ENCODE peak calls at places on chromosomes 11 and 22, in nine cellular contexts. Z is myocyte; V is Right ventricle myocardium superior; W is stimulated activated CD4-positive, alpha-beta T cell treated with anti-CD3 and anti-CD28 coated beads, Interleukin-2, amount 100 ng/mL, for 48 hours; T is hepatic stellate cell; Y is AML-193; I is stimulated activated CD8-positive, alpha-beta memory T cell treated with anti-CD3 and anti-CD28 coated beads, Interleukin-4, amount 100 ng/mL, for 4 hours; X is sciatic nerve; M is iris pigment epithelial cell. U is an unnamed sample.

GRCh38 chr11:121572581-121573059 is 119.9 kb upstream of the SORL1-AS1 start:
- DNase-seq in I (no peak), Y (no peak), T (no peak), Z (peak), V (no peak), X (no peak), M (no peak), W (no peak), U (no peak)

GRCh38 chr11:12091957-12092558 is 18.3 kb upstream of the MICAL2 start:
- DNase-seq in W (no peak), M (no peak), X (no peak), I (no peak), T (no peak), V (no peak), Y (no peak), Z (peak), U (no peak)

GRCh38 chr11:8065031-8065430 is 16.0 kb upstream of the TUB start:
- DNase-seq in T (no peak), I (no peak), Z (no peak), Y (no peak), X (no peak), V (no peak), W (no peak), M (no peak), U (no peak)

GRCh38 chr22:42990131-42990838 is 24.7 kb downstream of the PACSIN2 start:
- DNase-seq in T (peak), Y (no peak), I (no peak), W (no peak), M (peak), Z (peak), V (no peak), X (peak), U (peak)

GRCh38 chr22:41838842-41839618 is 6.1 kb downstream of the SREBF2 start:
- DNase-seq in T (no peak), V (no peak), I (no peak), Z (no peak), X (no peak), Y (no peak), M (no peak), W (no peak), U (no peak)

GRCh38 chr11:63871962-63872832 is 33.3 kb downstream of the MARK2 start:
- DNase-seq in I (no peak), X (peak), V (peak), T (peak), M (peak), W (no peak), Y (peak), Z (peak), U (peak)

GRCh38 chr11:126963603-126964353 is 36.8 kb downstream of the KIRREL3 start:
- DNase-seq in X (no peak), Y (no peak), T (no peak), Z (peak), M (no peak), I (no peak), W (no peak), V (no peak), U (peak)

GRCh38 chr11:125952973-125953372 is 7.1 kb downstream of the VSIG10L2 start:
- DNase-seq in X (peak), V (peak), I (no peak), M (no peak), W (no peak), Z (no peak), T (no peak), Y (no peak), U (no peak)

GRCh38 chr22:45504703-45505341 is 2.1 kb downstream of the FBLN1 start:
- DNase-seq in X (no peak), V (peak), T (peak), M (peak), Z (peak), W (no peak), I (no peak), Y (no peak), U (no peak)

GRCh38 chr11:34300571-34301295 is 57.1 kb downstream of the ABTB2 start:
- DNase-seq in M (peak), Y (peak), V (no peak), I (no peak), W (no peak), Z (no peak), T (no peak), X (no peak), U (no peak)

GRCh38 chr11:11758603-11759196 is 83.1 kb upstream of the USP47 start:
- DNase-seq in Z (no peak), W (no peak), M (no peak), I (no peak), V (no peak), Y (no peak), T (no peak), X (no peak), U (no peak)

GRCh38 chr22:47015589-47016178 is 253.2 kb downstream of the TBC1D22A start:
- DNase-seq in I (no peak), Z (no peak), X (peak), V (no peak), M (no peak), T (no peak), W (no peak), Y (no peak), U (no peak)

GRCh38 chr11:19882356-19882755 is 169.7 kb downstream of the NAV2 start:
- DNase-seq in T (no peak), I (no peak), W (no peak), V (no peak), Y (no peak), Z (no peak), M (no peak), X (no peak), U (no peak)

GRCh38 chr22:23720855-23721254 is 30.0 kb downstream of the RGL4 start:
- DNase-seq in M (no peak), I (no peak), Y (no peak), X (no peak), V (no peak), T (no peak), Z (no peak), W (no peak), U (no peak)

GRCh38 chr11:65410936-65411680 is 11.5 kb upstream of the NEAT1 start:
- DNase-seq in T (no peak), V (peak), W (no peak), Y (no peak), M (no peak), I (no peak), Z (no peak), X (peak), U (no peak)

GRCh38 chr11:126748097-126748756 is 252.3 kb downstream of the KIRREL3 start:
- DNase-seq in I (no peak), V (no peak), Z (no peak), W (no peak), T (no peak), X (no peak), Y (no peak), M (no peak), U (no peak)

GRCh38 chr22:27476729-27477128 is 324.8 kb downstream of the MN1 start:
- DNase-seq in V (no peak), T (peak), Y (no peak), I (no peak), M (peak), X (no peak), W (no peak), Z (peak), U (peak)

GRCh38 chr22:31605851-31606585 is 56.0 kb downstream of the PISD start:
- DNase-seq in T (no peak), V (no peak), M (no peak), Z (no peak), I (no peak), Y (no peak), X (peak), W (no peak), U (no peak)

GRCh38 chr11:111406589-111406988 is 27.5 kb upstream of the POU2AF1 start:
- DNase-seq in W (no peak), Y (no peak), T (no peak), X (no peak), V (no peak), I (no peak), M (no peak), Z (no peak), U (no peak)

GRCh38 chr22:48098243-48098935 is 1335.9 kb downstream of the TBC1D22A start:
- DNase-seq in T (no peak), X (no peak), W (no peak), V (no peak), Z (no peak), Y (peak), I (no peak), M (no peak), U (no peak)

GRCh38 chr11:118015385-118015841 is 29.2 kb downstream of the IL10RA start:
- DNase-seq in Y (no peak), I (no peak), M (no peak), V (no peak), X (no peak), T (no peak), W (no peak), Z (no peak), U (no peak)

GRCh38 chr11:133149698-133150097 is 382.6 kb downstream of the OPCML start:
- DNase-seq in Y (no peak), X (no peak), I (no peak), W (no peak), T (no peak), M (no peak), Z (no peak), V (no peak), U (no peak)

GRCh38 chr11:959608-960007 is 33.9 kb downstream of the AP2A2 start:
- DNase-seq in Z (no peak), M (no peak), X (no peak), T (no peak), I (no peak), Y (no peak), V (no peak), W (no peak), U (no peak)

GRCh38 chr11:45857834-45858492 is 10.7 kb downstream of the CRY2 start:
- DNase-seq in T (peak), V (peak), X (no peak), Z (peak), W (no peak), M (peak), I (no peak), Y (peak), U (peak)

GRCh38 chr11:11605821-11606450 is 15.9 kb downstream of the GALNT18 start:
- DNase-seq in I (no peak), Y (no peak), Z (no peak), M (no peak), V (no peak), W (no peak), X (no peak), T (no peak), U (no peak)

GRCh38 chr11:18768472-18768901 is 23.1 kb downstream of the PTPN5 start:
- DNase-seq in M (no peak), I (no peak), T (no peak), Y (no peak), V (no peak), W (no peak), Z (peak), X (no peak), U (no peak)

GRCh38 chr11:8263769-8264410 is at the start of gene LMO1:
- DNase-seq in Y (peak), Z (peak), W (peak), M (peak), X (peak), I (peak), T (peak), V (peak), U (peak)

GRCh38 chr11:2211113-2211971 is 39.7 kb upstream of the TH start:
- DNase-seq in Y (no peak), Z (peak), W (no peak), X (peak), T (no peak), V (peak), I (no peak), M (no peak), U (no peak)

GRCh38 chr11:115324569-115325432 is 179.4 kb downstream of the CADM1 start:
- DNase-seq in Y (peak), X (no peak), W (no peak), M (peak), Z (peak), V (no peak), T (peak), I (no peak), U (peak)

GRCh38 chr11:113632981-113633380 is 73.1 kb downstream of the TMPRSS5 start:
- DNase-seq in M (peak), Y (no peak), X (no peak), Z (peak), V (no peak), W (no peak), I (no peak), T (peak), U (no peak)

GRCh38 chr11:115194798-115195101 is 309.5 kb downstream of the CADM1 start:
- DNase-seq in Z (no peak), V (no peak), M (peak), W (no peak), I (no peak), T (no peak), Y (no peak), X (no peak), U (no peak)

GRCh38 chr11:100525635-100526034 is 161.5 kb upstream of the ARHGAP42 start:
- DNase-seq in M (no peak), W (no peak), Y (peak), X (no peak), T (no peak), I (no peak), V (no peak), Z (no peak), U (no peak)

GRCh38 chr22:45423524-45423923 is 10.0 kb downstream of the RIBC2 start:
- DNase-seq in X (no peak), M (no peak), T (no peak), V (no peak), Y (no peak), I (no peak), W (no peak), Z (no peak), U (no peak)

GRCh38 chr22:46209262-46209661 is 40.8 kb downstream of the CDPF1 start:
- DNase-seq in Z (no peak), V (no peak), X (no peak), I (no peak), M (no peak), T (no peak), Y (no peak), W (no peak), U (peak)

U was measured in Caki2.